ENCODE peak calls at places on chromosomes 2 and 18, in four cellular contexts. One of them, this sample, is unnamed.

GRCh38 chr18:62832282-62832681 is 116.9 kb downstream of the PHLPP1 start:
- DNase-seq in GM12878: no peak
- DNase-seq in HepG2: no peak
- DNase-seq in K562: peak
- DNase-seq in this sample: no peak

GRCh38 chr2:46387292-46387691 is 90.1 kb downstream of the EPAS1 start:
- DNase-seq in GM12878: no peak
- DNase-seq in HepG2: no peak
- DNase-seq in K562: no peak
- DNase-seq in this sample: no peak

GRCh38 chr18:55997156-55997561 is 409.2 kb upstream of the TCF4 start:
- DNase-seq in GM12878: no peak
- DNase-seq in HepG2: no peak
- DNase-seq in K562: no peak
- DNase-seq in this sample: no peak

GRCh38 chr18:76408480-76409067 is 86.5 kb downstream of the ZNF516 start:
- DNase-seq in GM12878: no peak
- DNase-seq in HepG2: no peak
- DNase-seq in K562: no peak
- DNase-seq in this sample: no peak

GRCh38 chr2:167748536-167748935 is 498.9 kb downstream of the STK39 start:
- DNase-seq in GM12878: no peak
- DNase-seq in HepG2: no peak
- DNase-seq in K562: no peak
- DNase-seq in this sample: no peak

GRCh38 chr2:65128297-65129190 is 1.4 kb downstream of the RAB1A start:
- DNase-seq in GM12878: no peak
- DNase-seq in HepG2: no peak
- DNase-seq in K562: no peak
- DNase-seq in this sample: no peak

GRCh38 chr2:37656512-37657423 is 14.7 kb downstream of the CDC42EP3 start:
- DNase-seq in GM12878: no peak
- DNase-seq in HepG2: no peak
- DNase-seq in K562: no peak
- DNase-seq in this sample: no peak

GRCh38 chr2:156023266-156023879 is 309.1 kb downstream of the NR4A2 start:
- DNase-seq in GM12878: no peak
- DNase-seq in HepG2: no peak
- DNase-seq in K562: no peak
- DNase-seq in this sample: no peak

GRCh38 chr2:135144343-135144742 is 92.3 kb downstream of the RAB3GAP1 start:
- DNase-seq in GM12878: no peak
- DNase-seq in HepG2: no peak
- DNase-seq in K562: no peak
- DNase-seq in this sample: no peak

GRCh38 chr18:8212893-8213805 is 396.1 kb upstream of the RAB12 start:
- DNase-seq in GM12878: no peak
- DNase-seq in HepG2: no peak
- DNase-seq in K562: no peak
- DNase-seq in this sample: peak

GRCh38 chr2:156687715-156688114 is 251.5 kb downstream of the GPD2 start:
- DNase-seq in GM12878: no peak
- DNase-seq in HepG2: no peak
- DNase-seq in K562: no peak
- DNase-seq in this sample: peak

GRCh38 chr18:68797901-68798300 is at the start of gene CCDC102B:
- DNase-seq in GM12878: no peak
- DNase-seq in HepG2: no peak
- DNase-seq in K562: no peak
- DNase-seq in this sample: no peak

GRCh38 chr2:159875083-159875482 is 77.1 kb upstream of the CD302 start:
- DNase-seq in GM12878: no peak
- DNase-seq in HepG2: no peak
- DNase-seq in K562: no peak
- DNase-seq in this sample: no peak

GRCh38 chr2:127100261-127101047 is 6.5 kb downstream of the BIN1 start:
- DNase-seq in GM12878: no peak
- DNase-seq in HepG2: peak
- DNase-seq in K562: no peak
- DNase-seq in this sample: peak

GRCh38 chr2:241508240-241508509 is 209 bp downstream of the STK25 start:
- DNase-seq in GM12878: no peak
- DNase-seq in HepG2: no peak
- DNase-seq in K562: no peak
- DNase-seq in this sample: no peak

GRCh38 chr2:45273412-45274189 is 264.3 kb upstream of the SIX2 start:
- DNase-seq in GM12878: no peak
- DNase-seq in HepG2: peak
- DNase-seq in K562: no peak
- DNase-seq in this sample: no peak

GRCh38 chr18:67308819-67309218 is 207.7 kb downstream of the DSEL start:
- DNase-seq in GM12878: no peak
- DNase-seq in HepG2: no peak
- DNase-seq in K562: no peak
- DNase-seq in this sample: no peak

GRCh38 chr2:28333606-28334526 is 58.8 kb upstream of the FOSL2 start:
- DNase-seq in GM12878: no peak
- DNase-seq in HepG2: no peak
- DNase-seq in K562: no peak
- DNase-seq in this sample: no peak

GRCh38 chr2:55771612-55772011 is 78.0 kb upstream of the PNPT1 start:
- DNase-seq in GM12878: no peak
- DNase-seq in HepG2: peak
- DNase-seq in K562: peak
- DNase-seq in this sample: peak

GRCh38 chr2:70080597-70081200 is 6.6 kb upstream of the PCBP1 start:
- DNase-seq in GM12878: no peak
- DNase-seq in HepG2: no peak
- DNase-seq in K562: no peak
- DNase-seq in this sample: no peak

GRCh38 chr2:6916224-6916623 is 988 bp upstream of the RNF144A start:
- DNase-seq in GM12878: no peak
- DNase-seq in HepG2: no peak
- DNase-seq in K562: no peak
- DNase-seq in this sample: no peak

GRCh38 chr2:241092677-241093076 is 9.4 kb downstream of the MTERF4 start:
- DNase-seq in GM12878: no peak
- DNase-seq in HepG2: no peak
- DNase-seq in K562: no peak
- DNase-seq in this sample: peak

GRCh38 chr2:28364611-28365010 is 28.0 kb upstream of the FOSL2 start:
- DNase-seq in GM12878: no peak
- DNase-seq in HepG2: no peak
- DNase-seq in K562: no peak
- DNase-seq in this sample: no peak

GRCh38 chr2:217922101-217923006 is 80.4 kb downstream of the TNS1 start:
- DNase-seq in GM12878: no peak
- DNase-seq in HepG2: no peak
- DNase-seq in K562: no peak
- DNase-seq in this sample: no peak

GRCh38 chr2:176088048-176088936 is 4.2 kb upstream of the HOXD13 start:
- DNase-seq in GM12878: no peak
- DNase-seq in HepG2: peak
- DNase-seq in K562: peak
- DNase-seq in this sample: no peak

GRCh38 chr18:37302519-37302918 is 263.1 kb downstream of the CELF4 start:
- DNase-seq in GM12878: no peak
- DNase-seq in HepG2: no peak
- DNase-seq in K562: no peak
- DNase-seq in this sample: no peak

GRCh38 chr2:111702119-111702808 is 181.7 kb downstream of the ANAPC1 start:
- DNase-seq in GM12878: no peak
- DNase-seq in HepG2: peak
- DNase-seq in K562: peak
- DNase-seq in this sample: peak

GRCh38 chr2:5694016-5694690 is 2.0 kb downstream of the SOX11 start:
- DNase-seq in GM12878: no peak
- DNase-seq in HepG2: no peak
- DNase-seq in K562: no peak
- DNase-seq in this sample: no peak

GRCh38 chr2:112121682-112122254 is 16.4 kb upstream of the FBLN7 start:
- DNase-seq in GM12878: no peak
- DNase-seq in HepG2: peak
- DNase-seq in K562: peak
- DNase-seq in this sample: peak

GRCh38 chr2:237627463-237628321 is at the start of gene LRRFIP1:
- DNase-seq in GM12878: no peak
- DNase-seq in HepG2: no peak
- DNase-seq in K562: no peak
- DNase-seq in this sample: no peak

GRCh38 chr2:202064206-202064880 is 8.7 kb upstream of the KIAA2012 start:
- DNase-seq in GM12878: no peak
- DNase-seq in HepG2: no peak
- DNase-seq in K562: no peak
- DNase-seq in this sample: no peak

GRCh38 chr2:70941701-70942100 is 6.0 kb downstream of the ATP6V1B1 start:
- DNase-seq in GM12878: no peak
- DNase-seq in HepG2: no peak
- DNase-seq in K562: no peak
- DNase-seq in this sample: no peak

DNA sequence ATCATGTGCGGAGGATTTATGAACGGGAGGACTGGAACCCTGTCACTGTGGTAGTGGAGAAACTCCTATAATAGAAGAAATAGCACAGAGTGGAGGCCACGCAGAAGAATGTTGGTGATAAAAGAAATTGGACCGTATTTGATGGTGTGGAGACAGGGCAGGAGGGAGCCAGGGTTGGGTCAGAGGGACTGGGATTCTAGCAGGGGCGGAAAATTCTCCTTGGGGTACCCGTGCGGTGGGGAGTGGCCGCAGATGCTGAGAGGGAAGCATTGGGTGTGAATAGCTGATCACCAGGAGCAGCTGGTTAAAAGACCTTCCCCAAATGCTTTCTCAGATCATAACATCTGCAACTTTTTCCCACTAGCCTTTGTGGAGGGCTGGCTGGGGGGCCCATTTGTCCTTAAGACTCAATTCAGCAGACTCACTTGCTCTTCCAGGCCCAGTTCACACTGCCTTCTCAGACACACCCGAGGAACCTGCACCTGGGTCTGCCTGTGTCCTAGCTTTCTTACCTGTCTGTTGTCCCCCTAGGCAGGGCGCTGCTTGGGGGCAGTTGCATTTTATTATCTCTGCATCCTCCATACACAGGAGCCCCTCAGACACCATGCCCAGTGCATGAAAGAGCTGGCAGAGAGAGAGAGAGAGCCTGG is 7.1 kb downstream of the SH3BP4 start:
- DNase-seq in GM12878: no peak
- DNase-seq in HepG2: no peak
- DNase-seq in K562: no peak
- DNase-seq in this sample: no peak
- TF ChIP-seq CHD4 in GM12878: no peak
- TF ChIP-seq CHD4 in HepG2: no peak
- TF ChIP-seq CHD4 in K562: no peak
- TF ChIP-seq CHD4 in this sample: no peak

GRCh38 chr2:16738361-16739225 is 73.0 kb upstream of the CYRIA start:
- DNase-seq in GM12878: no peak
- DNase-seq in HepG2: no peak
- DNase-seq in K562: no peak
- DNase-seq in this sample: no peak

GRCh38 chr2:16739778-16740581 is 74.3 kb upstream of the CYRIA start:
- DNase-seq in GM12878: no peak
- DNase-seq in HepG2: no peak
- DNase-seq in K562: no peak
- DNase-seq in this sample: no peak

GRCh38 chr2:16744521-16744920 is 78.9 kb upstream of the CYRIA start:
- DNase-seq in GM12878: no peak
- DNase-seq in HepG2: no peak
- DNase-seq in K562: no peak
- DNase-seq in this sample: no peak

GRCh38 chr2:16737812-16738211 is 72.2 kb upstream of the CYRIA start:
- DNase-seq in GM12878: no peak
- DNase-seq in HepG2: no peak
- DNase-seq in K562: no peak
- DNase-seq in this sample: no peak

DNA sequence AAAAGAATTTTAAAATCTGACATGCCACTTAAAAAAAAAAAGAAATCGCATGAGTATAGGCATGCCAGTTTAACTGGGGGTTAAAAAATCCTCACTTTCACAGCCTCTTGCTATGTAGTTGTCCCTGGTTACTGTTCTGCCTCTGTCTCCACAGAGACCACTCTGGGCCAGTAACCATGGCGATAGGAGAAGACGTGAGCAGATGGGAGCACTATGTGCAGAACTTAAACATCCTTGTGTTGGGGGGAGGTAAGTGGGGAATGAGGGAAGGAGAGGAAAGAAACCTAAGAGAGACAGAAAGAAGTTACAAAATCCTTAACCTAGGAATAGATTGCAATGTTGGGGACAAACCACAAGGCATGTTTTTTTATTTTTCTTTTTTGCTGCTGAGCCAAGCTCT is 75.9 kb upstream of the CYRIA start:
- DNase-seq in GM12878: no peak
- DNase-seq in HepG2: no peak
- DNase-seq in K562: no peak
- DNase-seq in this sample: no peak
- TF ChIP-seq EP300 in GM12878: no peak
- TF ChIP-seq EP300 in HepG2: no peak
- TF ChIP-seq EP300 in K562: no peak
- TF ChIP-seq EP300 in this sample: no peak

GRCh38 chr2:193824474-193824873 is 1629.7 kb upstream of the TMEFF2 start:
- DNase-seq in GM12878: no peak
- DNase-seq in HepG2: no peak
- DNase-seq in K562: no peak
- DNase-seq in this sample: peak

GRCh38 chr2:193816008-193816407 is 1621.3 kb upstream of the TMEFF2 start:
- DNase-seq in GM12878: no peak
- DNase-seq in HepG2: no peak
- DNase-seq in K562: no peak
- DNase-seq in this sample: no peak

DNA sequence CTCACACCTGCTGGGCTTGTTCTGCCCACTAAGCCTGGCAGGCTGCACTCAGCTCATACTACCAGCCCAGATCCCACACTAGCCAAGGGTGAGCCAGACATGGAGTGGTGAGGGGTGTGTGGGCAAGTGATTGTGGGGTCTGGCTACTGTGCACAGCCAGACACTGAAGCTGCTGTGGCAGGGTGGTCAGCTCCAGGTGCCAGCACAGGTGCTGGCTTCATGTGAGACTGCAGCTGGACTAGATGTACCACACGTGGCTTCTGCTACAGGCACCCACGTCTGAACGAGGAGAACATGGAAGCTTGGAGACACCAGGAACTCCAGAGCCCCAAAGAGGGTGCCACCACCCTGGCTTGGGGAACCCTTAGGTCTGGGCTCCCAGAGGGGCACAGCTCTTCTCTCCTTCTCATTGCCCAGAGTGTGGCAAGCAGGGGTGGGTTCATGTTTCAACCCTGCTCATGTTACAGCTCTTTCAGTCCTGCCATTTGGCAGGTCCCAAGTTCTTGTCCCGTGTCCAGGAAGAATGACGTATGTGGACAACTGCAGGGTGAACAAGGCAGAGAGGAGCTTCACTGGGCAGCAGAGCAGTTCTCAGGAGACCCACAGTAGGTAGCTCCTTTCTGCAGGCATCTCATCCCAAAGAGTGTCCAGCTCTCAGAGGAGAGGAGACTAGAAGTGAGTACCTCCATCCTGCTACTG is 1624.2 kb upstream of the TMEFF2 start:
- DNase-seq in GM12878: no peak
- DNase-seq in HepG2: no peak
- DNase-seq in K562: no peak
- DNase-seq in this sample: no peak
- TF ChIP-seq CHD4 in GM12878: no peak
- TF ChIP-seq CHD4 in HepG2: no peak
- TF ChIP-seq CHD4 in K562: no peak
- TF ChIP-seq CHD4 in this sample: no peak

GRCh38 chr2:85595378-85596232 is at the start of gene RNF181:
- DNase-seq in GM12878: peak
- DNase-seq in HepG2: peak
- DNase-seq in K562: peak
- DNase-seq in this sample: peak
- TF ChIP-seq EP300 in GM12878: no peak
- TF ChIP-seq EP300 in HepG2: no peak
- TF ChIP-seq EP300 in K562: no peak
- TF ChIP-seq EP300 in this sample: no peak

This sample was measured in A549.